ENCODE peak calls at places on chromosomes 12 and 14, in six cellular contexts. L is fibroblast of villous mesenchyme; P is dermis microvascular lymphatic vessel endothelial cell; Q is CD4-positive, alpha-beta T cell; K is activated CD4-positive, alpha-beta T cell treated with anti-CD3 and anti-CD28 coated beads for 4 hours; O is naive thymus-derived CD8-positive, alpha-beta T cell. V is an unnamed sample.

GRCh38 chr14:59303216-59303615 is 114.7 kb downstream of the DAAM1 start:
- DNase-seq in O (no peak), L (no peak), Q (no peak), K (no peak), P (no peak), V (no peak)

GRCh38 chr12:95473440-95473946 is 459 bp upstream of the METAP2 start:
- DNase-seq in P (peak), O (peak), Q (peak), L (peak), K (peak), V (peak)

GRCh38 chr14:32073537-32074189 is 3.4 kb upstream of the ARHGAP5 start:
- DNase-seq in L (peak), P (peak), Q (peak), O (peak), K (peak), V (peak)

GRCh38 chr14:58712357-58712756 is 74.6 kb downstream of the DACT1 start:
- DNase-seq in P (no peak), L (peak), K (no peak), O (no peak), Q (no peak), V (no peak)

GRCh38 chr12:119990382-119990874 is 1.4 kb downstream of the BICDL1 start:
- DNase-seq in K (no peak), O (no peak), L (no peak), Q (no peak), P (no peak), V (no peak)

GRCh38 chr14:75823334-75823733 is 158.5 kb downstream of the TGFB3 start:
- DNase-seq in K (no peak), Q (no peak), L (no peak), P (peak), O (no peak), V (no peak)

GRCh38 chr12:62301080-62301798 is 41.0 kb downstream of the USP15 start:
- DNase-seq in L (no peak), P (no peak), K (no peak), O (no peak), Q (no peak), V (no peak)

GRCh38 chr14:29548948-29549370 is 378.7 kb downstream of the PRKD1 start:
- DNase-seq in O (no peak), L (peak), Q (no peak), P (peak), K (no peak), V (peak)

GRCh38 chr12:27807063-27807703 is 27.1 kb upstream of the MANSC4 start:
- DNase-seq in Q (no peak), P (no peak), L (no peak), K (peak), O (peak), V (no peak)

GRCh38 chr12:6552140-6552551 is 3.7 kb downstream of the IFFO1 start:
- DNase-seq in L (peak), P (no peak), K (no peak), O (no peak), Q (no peak), V (no peak)

GRCh38 chr14:53055003-53055402 is 98.1 kb downstream of the DDHD1 start:
- DNase-seq in Q (no peak), P (peak), K (no peak), O (no peak), L (peak), V (peak)

GRCh38 chr14:105924951-105925591 is 398.7 kb downstream of the TMEM121 start:
- DNase-seq in K (no peak), P (no peak), L (no peak), Q (no peak), O (no peak), V (no peak)

GRCh38 chr12:93763746-93764147 is 86.6 kb downstream of the CRADD start:
- DNase-seq in O (no peak), K (no peak), Q (no peak), L (no peak), P (no peak), V (peak)

GRCh38 chr12:53061404-53062010 is 11.6 kb downstream of the TNS2 start:
- DNase-seq in K (no peak), L (no peak), Q (no peak), P (no peak), O (no peak), V (no peak)

GRCh38 chr14:57930241-57930975 is 64.5 kb upstream of the SLC35F4 start:
- DNase-seq in Q (no peak), O (no peak), K (no peak), P (no peak), L (no peak), V (no peak)

GRCh38 chr12:128820723-128821432 is 2.9 kb downstream of the SLC15A4 start:
- DNase-seq in K (no peak), Q (no peak), O (no peak), L (peak), P (no peak), V (no peak)

GRCh38 chr14:74515891-74516412 is 22.4 kb downstream of the ISCA2 start:
- DNase-seq in K (no peak), Q (no peak), L (no peak), P (no peak), O (no peak), V (no peak)

GRCh38 chr12:57388425-57388824 is 42.4 kb downstream of the R3HDM2 start:
- DNase-seq in K (no peak), Q (no peak), P (no peak), L (no peak), O (no peak), V (no peak)

GRCh38 chr12:59500335-59500734 is 95.5 kb upstream of the SLC16A7 start:
- DNase-seq in K (no peak), L (no peak), Q (no peak), P (no peak), O (no peak), V (no peak)

GRCh38 chr12:82176016-82176415 is 182.2 kb downstream of the CCDC59 start:
- DNase-seq in L (no peak), Q (no peak), O (no peak), K (no peak), P (no peak), V (no peak)

GRCh38 chr12:75683220-75683619 is 171.8 kb upstream of the KRR1 start:
- DNase-seq in P (no peak), K (no peak), L (no peak), O (no peak), Q (no peak), V (no peak)

GRCh38 chr12:82910246-82910893 is 223.7 kb downstream of the TMTC2 start:
- DNase-seq in P (no peak), K (no peak), Q (no peak), O (no peak), L (no peak), V (no peak)

GRCh38 chr12:12645485-12645884 is 33.8 kb downstream of the CREBL2 start:
- DNase-seq in Q (peak), L (peak), P (peak), K (peak), O (peak), V (peak)

GRCh38 chr12:21971344-21971743 is 30.1 kb upstream of the ABCC9 start:
- DNase-seq in Q (no peak), L (no peak), P (no peak), K (no peak), O (no peak), V (no peak)

GRCh38 chr14:100782516-100783320 is 43.2 kb upstream of the MEG3 start:
- DNase-seq in P (no peak), O (no peak), K (no peak), L (no peak), Q (no peak), V (no peak)

GRCh38 chr14:76636602-76637001 is 124.7 kb upstream of the VASH1 start:
- DNase-seq in Q (no peak), P (no peak), K (no peak), O (no peak), L (no peak), V (no peak)

GRCh38 chr14:95227279-95227860 is 70.0 kb upstream of the DICER1 start:
- DNase-seq in P (peak), K (no peak), Q (no peak), L (no peak), O (no peak), V (no peak)

GRCh38 chr12:52710744-52711143 is 7.4 kb upstream of the KRT77 start:
- DNase-seq in O (no peak), L (no peak), K (no peak), P (no peak), Q (no peak), V (no peak)

GRCh38 chr12:113932411-113933196 is 33.5 kb downstream of the RBM19 start:
- DNase-seq in O (no peak), Q (no peak), P (no peak), K (no peak), L (peak), V (no peak)

GRCh38 chr12:132772551-132772950 is 10.9 kb upstream of the ANKLE2 start:
- DNase-seq in P (no peak), Q (no peak), O (no peak), L (no peak), K (no peak), V (no peak)

GRCh38 chr12:132363661-132364347 is 34.4 kb upstream of the GALNT9 start:
- DNase-seq in K (no peak), Q (no peak), L (no peak), P (no peak), O (no peak), V (no peak)

GRCh38 chr12:43776498-43776897 is 17.7 kb downstream of the IRAK4 start:
- DNase-seq in O (no peak), P (peak), L (peak), Q (no peak), K (peak), V (peak)

GRCh38 chr14:67050892-67051291 is 138.3 kb upstream of the GARIN2 start:
- DNase-seq in O (no peak), K (no peak), Q (no peak), L (no peak), P (no peak), V (no peak)

GRCh38 chr12:12456637-12457036 is 99.8 kb downstream of the BORCS5 start:
- DNase-seq in P (peak), L (peak), K (no peak), O (no peak), Q (no peak), V (no peak)

GRCh38 chr14:85233756-85234545 is 296.0 kb upstream of the FLRT2 start:
- DNase-seq in Q (no peak), K (no peak), P (peak), L (peak), O (no peak), V (peak)

GRCh38 chr12:48917857-48918537 is 7.3 kb downstream of the FKBP11 start:
- DNase-seq in P (no peak), K (peak), O (peak), L (peak), Q (peak), V (no peak)

V was measured in RWPE1.